ENCODE peak calls at places on chromosomes 13 and 19, in eight cellular contexts. One of them, this sample, is unnamed.

GRCh38 chr19:18479964-18480723 is 41.7 kb downstream of the ELL start:
- DNase-seq in right lobe of liver: no peak
- DNase-seq in dorsolateral prefrontal cortex: peak
- DNase-seq in PC-3: no peak
- DNase-seq in ovary: no peak
- DNase-seq in right atrium auricular region: peak
- DNase-seq in left ventricle myocardium inferior: peak
- DNase-seq in tibial nerve: peak
- DNase-seq in this sample: no peak

GRCh38 chr19:51427220-51427619 is 9.8 kb upstream of the SIGLEC10 start:
- DNase-seq in right lobe of liver: no peak
- DNase-seq in dorsolateral prefrontal cortex: no peak
- DNase-seq in PC-3: no peak
- DNase-seq in ovary: no peak
- DNase-seq in right atrium auricular region: peak
- DNase-seq in left ventricle myocardium inferior: no peak
- DNase-seq in tibial nerve: no peak
- DNase-seq in this sample: no peak

GRCh38 chr13:75762066-75762937 is 126.2 kb downstream of the LMO7 start:
- DNase-seq in right lobe of liver: no peak
- DNase-seq in dorsolateral prefrontal cortex: no peak
- DNase-seq in PC-3: peak
- DNase-seq in ovary: no peak
- DNase-seq in right atrium auricular region: no peak
- DNase-seq in left ventricle myocardium inferior: no peak
- DNase-seq in tibial nerve: no peak
- DNase-seq in this sample: no peak

GRCh38 chr19:15452111-15453047 is 2.6 kb upstream of the WIZ start:
- DNase-seq in right lobe of liver: peak
- DNase-seq in dorsolateral prefrontal cortex: no peak
- DNase-seq in PC-3: peak
- DNase-seq in ovary: peak
- DNase-seq in right atrium auricular region: peak
- DNase-seq in left ventricle myocardium inferior: peak
- DNase-seq in tibial nerve: peak
- DNase-seq in this sample: peak

GRCh38 chr13:93547886-93548285 is 321.3 kb downstream of the GPC6 start:
- DNase-seq in right lobe of liver: no peak
- DNase-seq in dorsolateral prefrontal cortex: no peak
- DNase-seq in PC-3: peak
- DNase-seq in ovary: no peak
- DNase-seq in right atrium auricular region: no peak
- DNase-seq in left ventricle myocardium inferior: no peak
- DNase-seq in tibial nerve: no peak
- DNase-seq in this sample: no peak

GRCh38 chr13:80224468-80224867 is 116.5 kb downstream of the SPRY2 start:
- DNase-seq in right lobe of liver: no peak
- DNase-seq in dorsolateral prefrontal cortex: no peak
- DNase-seq in PC-3: peak
- DNase-seq in ovary: no peak
- DNase-seq in right atrium auricular region: no peak
- DNase-seq in left ventricle myocardium inferior: no peak
- DNase-seq in tibial nerve: no peak
- DNase-seq in this sample: no peak

GRCh38 chr13:21164631-21165030 is 11.7 kb downstream of the SKA3 start:
- DNase-seq in right lobe of liver: no peak
- DNase-seq in dorsolateral prefrontal cortex: no peak
- DNase-seq in PC-3: peak
- DNase-seq in ovary: no peak
- DNase-seq in right atrium auricular region: no peak
- DNase-seq in left ventricle myocardium inferior: no peak
- DNase-seq in tibial nerve: no peak
- DNase-seq in this sample: no peak

GRCh38 chr19:45779231-45780145 is 2.8 kb downstream of the DMPK start:
- DNase-seq in right lobe of liver: peak
- DNase-seq in dorsolateral prefrontal cortex: no peak
- DNase-seq in PC-3: peak
- DNase-seq in ovary: peak
- DNase-seq in right atrium auricular region: peak
- DNase-seq in left ventricle myocardium inferior: peak
- DNase-seq in tibial nerve: peak
- DNase-seq in this sample: no peak

GRCh38 chr19:27580906-27581305 is 1632.0 kb downstream of the UQCRFS1 start:
- DNase-seq in right lobe of liver: no peak
- DNase-seq in dorsolateral prefrontal cortex: no peak
- DNase-seq in PC-3: no peak
- DNase-seq in ovary: no peak
- DNase-seq in right atrium auricular region: no peak
- DNase-seq in left ventricle myocardium inferior: no peak
- DNase-seq in tibial nerve: no peak
- DNase-seq in this sample: no peak

GRCh38 chr13:39263033-39263432 is 224.8 kb downstream of the NHLRC3 start:
- DNase-seq in right lobe of liver: peak
- DNase-seq in dorsolateral prefrontal cortex: peak
- DNase-seq in PC-3: peak
- DNase-seq in ovary: peak
- DNase-seq in right atrium auricular region: peak
- DNase-seq in left ventricle myocardium inferior: no peak
- DNase-seq in tibial nerve: peak
- DNase-seq in this sample: no peak

GRCh38 chr19:58305932-58306323 is 751 bp downstream of the ERVK3-1 start:
- DNase-seq in right lobe of liver: no peak
- DNase-seq in dorsolateral prefrontal cortex: no peak
- DNase-seq in PC-3: no peak
- DNase-seq in ovary: no peak
- DNase-seq in right atrium auricular region: no peak
- DNase-seq in left ventricle myocardium inferior: no peak
- DNase-seq in tibial nerve: no peak
- DNase-seq in this sample: no peak

GRCh38 chr19:4452230-4452990 is 5.2 kb downstream of the UBXN6 start:
- DNase-seq in right lobe of liver: no peak
- DNase-seq in dorsolateral prefrontal cortex: no peak
- DNase-seq in PC-3: no peak
- DNase-seq in ovary: no peak
- DNase-seq in right atrium auricular region: no peak
- DNase-seq in left ventricle myocardium inferior: no peak
- DNase-seq in tibial nerve: no peak
- DNase-seq in this sample: no peak

GRCh38 chr13:40251343-40252032 is 415.0 kb downstream of the FOXO1 start:
- DNase-seq in right lobe of liver: no peak
- DNase-seq in dorsolateral prefrontal cortex: no peak
- DNase-seq in PC-3: no peak
- DNase-seq in ovary: no peak
- DNase-seq in right atrium auricular region: no peak
- DNase-seq in left ventricle myocardium inferior: no peak
- DNase-seq in tibial nerve: no peak
- DNase-seq in this sample: no peak

GRCh38 chr19:2426661-2427322 is 594 bp downstream of the TIMM13 start:
- DNase-seq in right lobe of liver: peak
- DNase-seq in dorsolateral prefrontal cortex: peak
- DNase-seq in PC-3: peak
- DNase-seq in ovary: peak
- DNase-seq in right atrium auricular region: no peak
- DNase-seq in left ventricle myocardium inferior: peak
- DNase-seq in tibial nerve: no peak
- DNase-seq in this sample: no peak

GRCh38 chr19:2427323-2428026 is at the start of gene TIMM13:
- DNase-seq in right lobe of liver: peak
- DNase-seq in dorsolateral prefrontal cortex: peak
- DNase-seq in PC-3: peak
- DNase-seq in ovary: peak
- DNase-seq in right atrium auricular region: peak
- DNase-seq in left ventricle myocardium inferior: peak
- DNase-seq in tibial nerve: peak
- DNase-seq in this sample: peak

GRCh38 chr19:2423913-2424685 is 3.3 kb downstream of the TIMM13 start:
- DNase-seq in right lobe of liver: no peak
- DNase-seq in dorsolateral prefrontal cortex: no peak
- DNase-seq in PC-3: no peak
- DNase-seq in ovary: peak
- DNase-seq in right atrium auricular region: no peak
- DNase-seq in left ventricle myocardium inferior: no peak
- DNase-seq in tibial nerve: no peak
- DNase-seq in this sample: no peak

GRCh38 chr19:2424686-2425621 is 2.4 kb downstream of the TIMM13 start:
- DNase-seq in right lobe of liver: no peak
- DNase-seq in dorsolateral prefrontal cortex: peak
- DNase-seq in PC-3: peak
- DNase-seq in ovary: peak
- DNase-seq in right atrium auricular region: no peak
- DNase-seq in left ventricle myocardium inferior: peak
- DNase-seq in tibial nerve: no peak
- DNase-seq in this sample: no peak

GRCh38 chr19:2425622-2426581 is 1.5 kb downstream of the TIMM13 start:
- DNase-seq in right lobe of liver: no peak
- DNase-seq in dorsolateral prefrontal cortex: no peak
- DNase-seq in PC-3: no peak
- DNase-seq in ovary: peak
- DNase-seq in right atrium auricular region: no peak
- DNase-seq in left ventricle myocardium inferior: no peak
- DNase-seq in tibial nerve: no peak
- DNase-seq in this sample: no peak
- H3K27ac ChIP-seq in right lobe of liver: no peak
- H3K27ac ChIP-seq in dorsolateral prefrontal cortex: no peak
- H3K27ac ChIP-seq in PC-3: peak
- H3K27ac ChIP-seq in ovary: no peak
- H3K27ac ChIP-seq in right atrium auricular region: no peak
- H3K27ac ChIP-seq in left ventricle myocardium inferior: no peak
- H3K27ac ChIP-seq in tibial nerve: no peak
- H3K27ac ChIP-seq in this sample: no peak

DNA sequence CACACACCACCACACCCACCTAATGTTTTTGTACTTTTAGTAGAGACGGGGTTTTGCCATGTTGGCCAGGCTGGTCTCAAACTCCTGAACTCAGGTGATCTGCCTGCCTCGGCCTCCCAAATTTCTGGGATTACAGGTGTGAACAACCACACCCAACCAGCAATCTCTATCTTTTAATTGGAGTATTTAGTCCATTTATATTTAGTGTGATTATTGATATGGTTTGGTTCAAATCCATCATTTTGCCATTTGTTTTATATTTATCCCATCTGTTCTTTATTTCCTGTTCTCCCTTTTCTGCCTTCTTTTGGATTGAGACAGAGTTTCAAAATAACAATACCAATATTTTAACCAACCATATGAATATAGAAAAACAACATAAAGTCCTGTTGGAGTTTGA is 4.1 kb downstream of the ZNF420 start:
- DNase-seq in right lobe of liver: no peak
- DNase-seq in dorsolateral prefrontal cortex: no peak
- DNase-seq in PC-3: no peak
- DNase-seq in ovary: no peak
- DNase-seq in right atrium auricular region: no peak
- DNase-seq in left ventricle myocardium inferior: no peak
- DNase-seq in tibial nerve: no peak
- DNase-seq in this sample: no peak
- TF ChIP-seq CTCF in right lobe of liver: no peak
- TF ChIP-seq CTCF in dorsolateral prefrontal cortex: no peak
- TF ChIP-seq CTCF in PC-3: no peak
- TF ChIP-seq CTCF in ovary: no peak
- TF ChIP-seq CTCF in right atrium auricular region: no peak
- TF ChIP-seq CTCF in left ventricle myocardium inferior: no peak
- TF ChIP-seq CTCF in tibial nerve: no peak
- TF ChIP-seq CTCF in this sample: no peak

GRCh38 chr19:39138221-39139211 is 12.9 kb downstream of the PAK4 start:
- DNase-seq in right lobe of liver: peak
- DNase-seq in dorsolateral prefrontal cortex: no peak
- DNase-seq in PC-3: no peak
- DNase-seq in ovary: no peak
- DNase-seq in right atrium auricular region: no peak
- DNase-seq in left ventricle myocardium inferior: no peak
- DNase-seq in tibial nerve: no peak
- DNase-seq in this sample: no peak
- H3K27ac ChIP-seq in right lobe of liver: no peak
- H3K27ac ChIP-seq in dorsolateral prefrontal cortex: peak
- H3K27ac ChIP-seq in PC-3: no peak
- H3K27ac ChIP-seq in ovary: peak
- H3K27ac ChIP-seq in right atrium auricular region: no peak
- H3K27ac ChIP-seq in left ventricle myocardium inferior: peak
- H3K27ac ChIP-seq in tibial nerve: no peak
- H3K27ac ChIP-seq in this sample: peak

GRCh38 chr13:94716016-94716415 is 3.7 kb upstream of the SOX21 start:
- DNase-seq in right lobe of liver: no peak
- DNase-seq in dorsolateral prefrontal cortex: no peak
- DNase-seq in PC-3: peak
- DNase-seq in ovary: no peak
- DNase-seq in right atrium auricular region: no peak
- DNase-seq in left ventricle myocardium inferior: no peak
- DNase-seq in tibial nerve: no peak
- DNase-seq in this sample: no peak
- TF ChIP-seq CTCF in right lobe of liver: peak
- TF ChIP-seq CTCF in dorsolateral prefrontal cortex: peak
- TF ChIP-seq CTCF in PC-3: peak
- TF ChIP-seq CTCF in ovary: no peak
- TF ChIP-seq CTCF in right atrium auricular region: no peak
- TF ChIP-seq CTCF in left ventricle myocardium inferior: no peak
- TF ChIP-seq CTCF in tibial nerve: no peak
- TF ChIP-seq CTCF in this sample: no peak

GRCh38 chr13:28246891-28247290 is 108.5 kb downstream of the PAN3 start:
- DNase-seq in right lobe of liver: no peak
- DNase-seq in dorsolateral prefrontal cortex: no peak
- DNase-seq in PC-3: no peak
- DNase-seq in ovary: no peak
- DNase-seq in right atrium auricular region: no peak
- DNase-seq in left ventricle myocardium inferior: no peak
- DNase-seq in tibial nerve: no peak
- DNase-seq in this sample: no peak
- H3K27ac ChIP-seq in right lobe of liver: no peak
- H3K27ac ChIP-seq in dorsolateral prefrontal cortex: no peak
- H3K27ac ChIP-seq in PC-3: no peak
- H3K27ac ChIP-seq in ovary: no peak
- H3K27ac ChIP-seq in right atrium auricular region: no peak
- H3K27ac ChIP-seq in left ventricle myocardium inferior: no peak
- H3K27ac ChIP-seq in tibial nerve: no peak
- H3K27ac ChIP-seq in this sample: no peak

GRCh38 chr13:98447881-98448641 is 128.8 kb downstream of the STK24 start:
- DNase-seq in right lobe of liver: no peak
- DNase-seq in dorsolateral prefrontal cortex: peak
- DNase-seq in PC-3: peak
- DNase-seq in ovary: peak
- DNase-seq in right atrium auricular region: no peak
- DNase-seq in left ventricle myocardium inferior: peak
- DNase-seq in tibial nerve: no peak
- DNase-seq in this sample: no peak
- TF ChIP-seq CTCF in right lobe of liver: peak
- TF ChIP-seq CTCF in dorsolateral prefrontal cortex: peak
- TF ChIP-seq CTCF in PC-3: peak
- TF ChIP-seq CTCF in ovary: no peak
- TF ChIP-seq CTCF in right atrium auricular region: peak
- TF ChIP-seq CTCF in left ventricle myocardium inferior: peak
- TF ChIP-seq CTCF in tibial nerve: peak
- TF ChIP-seq CTCF in this sample: peak

DNA sequence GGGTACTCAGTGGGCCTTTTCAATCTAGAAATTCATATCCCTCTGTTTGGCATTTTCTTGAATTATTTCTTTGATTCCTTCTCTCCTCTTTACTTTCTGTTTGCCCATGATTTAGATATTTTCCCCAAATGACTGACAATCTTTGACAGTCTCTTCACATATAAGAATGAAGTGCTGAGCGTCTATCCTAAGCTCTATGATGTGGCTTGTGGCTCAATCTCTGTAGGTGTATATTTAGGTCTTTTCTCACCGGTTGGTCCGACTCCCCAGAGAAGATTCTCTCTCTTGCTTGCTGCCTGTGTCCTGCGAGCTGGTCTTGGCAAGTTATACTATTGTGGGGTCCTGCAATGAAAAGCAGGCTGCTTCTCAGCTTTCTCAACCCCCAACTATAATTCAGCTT is 29.0 kb downstream of the FLT3 start:
- DNase-seq in right lobe of liver: no peak
- DNase-seq in dorsolateral prefrontal cortex: no peak
- DNase-seq in PC-3: no peak
- DNase-seq in ovary: no peak
- DNase-seq in right atrium auricular region: no peak
- DNase-seq in left ventricle myocardium inferior: no peak
- DNase-seq in tibial nerve: no peak
- DNase-seq in this sample: no peak
- H3K27ac ChIP-seq in right lobe of liver: no peak
- H3K27ac ChIP-seq in dorsolateral prefrontal cortex: no peak
- H3K27ac ChIP-seq in PC-3: no peak
- H3K27ac ChIP-seq in ovary: no peak
- H3K27ac ChIP-seq in right atrium auricular region: no peak
- H3K27ac ChIP-seq in left ventricle myocardium inferior: no peak
- H3K27ac ChIP-seq in tibial nerve: no peak
- H3K27ac ChIP-seq in this sample: no peak